ENCODE peak calls at places on chromosomes 6 and 20, in six cellular contexts. Y is heart right ventricle; X is tibial nerve; S is tibial artery; A is heart left ventricle; E is effector memory CD4-positive, alpha-beta T cell. F is an unnamed sample. For H3K36me3, the result is how much of the 10 kb centered on the place peaks cover.

GRCh38 chr20:45972500-45973183 is 639 bp upstream of the ZNF335 start:
- DNase-seq in S (no peak), A (no peak), Y (no peak), E (no peak), X (no peak), F (no peak)

GRCh38 chr20:52035498-52035897 is 156.1 kb downstream of the ZFP64 start:
- DNase-seq in A (no peak), E (no peak), X (no peak), S (no peak), Y (no peak), F (no peak)

GRCh38 chr6:47168176-47168575 is 126.0 kb upstream of the ADGRF1 start:
- DNase-seq in S (peak), A (peak), E (no peak), Y (no peak), X (peak), F (peak)

GRCh38 chr6:33904050-33904827 is 100.4 kb upstream of the MLN start:
- DNase-seq in E (peak), Y (no peak), X (no peak), S (no peak), A (peak), F (no peak)

GRCh38 chr20:40335437-40335836 is 353.6 kb downstream of the MAFB start:
- DNase-seq in E (no peak), A (no peak), S (no peak), Y (no peak), X (no peak), F (no peak)

GRCh38 chr6:21560249-21560648 is 33.3 kb upstream of the SOX4 start:
- DNase-seq in X (no peak), A (no peak), Y (no peak), E (no peak), S (no peak), F (no peak)

GRCh38 chr6:15593798-15594197 is 69.0 kb downstream of the DTNBP1 start:
- DNase-seq in S (no peak), E (no peak), A (peak), Y (peak), X (peak), F (no peak)

GRCh38 chr6:37987008-37987407 is 167.5 kb downstream of the ZFAND3 start:
- DNase-seq in A (no peak), E (no peak), X (no peak), S (no peak), Y (no peak), F (no peak)

GRCh38 chr20:44739952-44740351 is 5.7 kb upstream of the KCNK15 start:
- DNase-seq in X (no peak), S (no peak), A (no peak), Y (no peak), E (no peak), F (no peak)

GRCh38 chr20:49285233-49285668 is 7.4 kb upstream of the ZNFX1 start:
- DNase-seq in A (no peak), X (no peak), S (no peak), E (no peak), Y (no peak), F (no peak)

GRCh38 chr20:49207071-49207470 is 12.1 kb upstream of the DDX27 start:
- DNase-seq in Y (no peak), X (no peak), A (no peak), E (no peak), S (no peak), F (no peak)

GRCh38 chr6:63904844-63905243 is 269.2 kb downstream of the PHF3 start:
- DNase-seq in Y (no peak), A (no peak), S (no peak), E (no peak), X (no peak), F (peak)

GRCh38 chr6:83474309-83474708 is 38.0 kb upstream of the PRSS35 start:
- DNase-seq in X (no peak), S (no peak), A (no peak), Y (peak), E (no peak), F (no peak)

GRCh38 chr20:419556-420168 is 11.6 kb downstream of the RBCK1 start:
- DNase-seq in S (peak), Y (no peak), E (no peak), A (no peak), X (no peak), F (no peak)

DNA sequence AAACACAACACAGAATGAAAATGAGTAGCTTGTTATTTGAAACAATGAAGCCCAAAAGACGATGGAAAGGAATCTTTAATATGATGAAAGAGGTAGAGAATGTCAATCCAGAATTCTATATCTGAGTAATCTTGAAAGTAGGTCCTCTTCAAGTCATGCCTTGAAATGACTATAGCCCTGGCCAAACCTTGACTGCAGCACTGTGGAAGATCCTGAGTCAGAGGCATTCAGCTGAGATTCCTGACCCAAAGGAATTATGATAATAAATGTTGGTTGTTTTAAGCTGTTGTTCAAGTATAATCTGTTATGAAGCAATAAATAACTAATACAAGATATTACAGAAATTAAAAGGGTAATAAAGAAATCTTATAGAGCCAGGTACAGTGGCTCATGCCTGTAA is 64.8 kb downstream of the IBTK start:
- DNase-seq in S (no peak), Y (no peak), E (no peak), A (no peak), X (no peak), F (no peak)
- H3K36me3 ChIP-seq in S (under half), Y (under half), E (under half), A (half or more), X (under half), F (under half)

DNA sequence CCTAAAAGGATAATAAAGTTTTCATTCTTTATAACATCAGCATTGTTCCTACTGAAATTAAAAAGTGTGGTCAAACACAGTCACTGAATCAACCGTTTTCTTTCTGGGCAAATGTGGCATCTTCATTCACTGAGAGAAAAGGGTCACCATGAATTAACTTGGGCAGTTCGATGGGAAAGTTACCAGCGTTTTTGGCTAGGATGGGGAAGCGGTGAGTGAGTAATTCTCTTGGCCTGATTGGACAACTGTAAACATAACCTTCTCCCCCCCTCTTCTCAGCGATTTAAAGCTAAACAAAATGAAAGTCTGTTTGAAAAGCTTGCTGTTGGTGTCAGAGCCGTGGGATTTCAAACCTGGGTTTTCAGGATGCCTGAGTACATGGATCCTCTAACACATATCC is 181.9 kb downstream of the SASH1 start:
- DNase-seq in A (no peak), S (no peak), X (no peak), E (no peak), Y (no peak), F (no peak)
- H3K4me3 ChIP-seq in A (no peak), S (peak), X (no peak), E (no peak), Y (no peak), F (peak)

GRCh38 chr6:167109661-167110060 is 13.2 kb upstream of the CCR6 start:
- DNase-seq in Y (no peak), A (no peak), E (no peak), X (no peak), S (no peak), F (no peak)
- H3K36me3 ChIP-seq in Y (under half), A (under half), E (under half), X (under half), S (under half), F (under half)

GRCh38 chr6:84581494-84582259 is 182.7 kb downstream of the TBX18 start:
- DNase-seq in Y (no peak), E (no peak), S (no peak), X (no peak), A (no peak), F (peak)

GRCh38 chr6:84588697-84589080 is 175.7 kb downstream of the TBX18 start:
- DNase-seq in E (no peak), X (no peak), S (no peak), Y (no peak), A (no peak), F (no peak)

GRCh38 chr6:84582997-84583396 is 181.4 kb downstream of the TBX18 start:
- DNase-seq in Y (no peak), S (no peak), E (no peak), A (no peak), X (no peak), F (no peak)

GRCh38 chr6:84579404-84579803 is 185.0 kb downstream of the TBX18 start:
- DNase-seq in A (no peak), E (no peak), Y (no peak), S (no peak), X (no peak), F (no peak)

DNA sequence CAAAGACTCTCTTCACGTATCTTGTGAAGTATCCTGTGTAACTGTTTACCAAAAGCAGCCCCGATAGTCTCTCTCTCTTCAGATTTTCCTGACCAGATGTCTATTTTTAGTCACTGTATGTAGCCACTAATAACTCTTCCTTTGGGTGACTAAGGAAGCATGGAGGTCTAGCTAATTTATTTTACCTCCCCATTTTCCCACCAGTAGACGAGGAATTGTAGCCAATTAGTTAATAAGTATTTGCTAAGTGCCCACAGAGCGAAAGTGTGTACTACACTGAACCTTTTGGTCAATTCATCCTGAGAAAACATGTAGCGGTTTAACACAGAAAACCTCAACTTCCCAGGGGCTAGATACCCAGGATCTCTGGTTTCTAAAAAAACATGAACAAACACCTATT is 180.6 kb downstream of the TBX18 start:
- DNase-seq in A (no peak), S (no peak), E (no peak), Y (no peak), X (no peak), F (no peak)
- H3K4me3 ChIP-seq in A (no peak), S (no peak), E (no peak), Y (no peak), X (no peak), F (no peak)

GRCh38 chr20:4507288-4507719 is 214.4 kb upstream of the PRND start:
- DNase-seq in Y (no peak), A (no peak), E (no peak), X (no peak), S (no peak), F (peak)

GRCh38 chr20:4508773-4509172 is 212.9 kb upstream of the PRND start:
- DNase-seq in S (no peak), A (no peak), E (no peak), X (no peak), Y (no peak), F (no peak)

GRCh38 chr20:4512891-4513550 is 208.7 kb upstream of the PRND start:
- DNase-seq in X (no peak), S (no peak), Y (no peak), E (no peak), A (no peak), F (peak)

GRCh38 chr20:4511776-4512175 is 209.9 kb upstream of the PRND start:
- DNase-seq in E (no peak), X (no peak), A (no peak), S (no peak), Y (no peak), F (no peak)

GRCh38 chr20:4509825-4510522 is 211.7 kb upstream of the PRND start:
- DNase-seq in S (no peak), E (no peak), X (no peak), A (no peak), Y (no peak), F (no peak)
- H3K36me3 ChIP-seq in S (under half), E (under half), X (under half), A (under half), Y (under half), F (under half)

DNA sequence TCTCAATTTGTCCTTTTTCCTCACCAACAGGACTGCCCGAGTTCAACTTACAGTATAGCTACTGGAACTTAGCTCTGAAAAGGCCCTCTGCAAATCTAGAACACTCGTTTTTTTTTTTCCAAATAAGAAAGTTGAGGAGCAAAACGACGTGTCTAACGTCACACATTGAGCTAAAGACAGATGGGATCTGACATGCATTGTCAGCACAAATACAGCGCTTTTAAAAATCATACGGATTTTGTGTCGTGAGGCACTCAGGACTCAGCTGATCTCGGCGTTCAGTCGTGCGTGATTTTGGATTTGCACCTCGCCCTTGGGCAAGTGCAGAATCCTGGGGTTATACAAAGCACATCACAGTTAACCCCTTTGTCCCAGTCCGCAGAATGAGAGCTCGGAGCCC is 94.7 kb upstream of the ZNF322 start:
- DNase-seq in A (no peak), Y (no peak), S (no peak), X (no peak), E (no peak), F (no peak)
- H3K4me3 ChIP-seq in A (no peak), Y (no peak), S (no peak), X (no peak), E (no peak), F (no peak)

GRCh38 chr20:48203252-48203651 is 418.0 kb upstream of the SULF2 start:
- DNase-seq in Y (no peak), A (no peak), E (no peak), X (no peak), S (no peak), F (no peak)
- H3K36me3 ChIP-seq in Y (under half), A (under half), E (under half), X (under half), S (under half), F (under half)

DNA sequence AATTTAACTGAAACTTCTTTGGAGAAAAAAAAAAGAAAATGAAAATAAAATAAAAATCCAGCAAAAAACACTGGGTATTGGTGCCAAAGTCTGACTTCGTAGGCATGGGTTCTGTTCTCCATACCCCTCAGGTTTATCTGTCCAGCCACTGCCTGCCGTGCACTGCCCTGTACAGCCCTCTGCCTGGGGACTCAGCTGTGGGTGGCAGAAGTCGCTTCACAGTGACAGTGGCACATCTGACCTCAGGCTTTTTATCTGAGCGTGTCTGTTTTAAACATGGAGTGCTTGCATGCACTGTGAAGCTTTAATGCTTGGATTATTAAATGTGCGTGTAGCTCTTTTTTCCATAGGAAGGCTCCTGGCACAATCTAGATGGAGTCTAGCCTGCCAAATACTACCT is 375.4 kb downstream of the UTRN start:
- DNase-seq in X (no peak), E (no peak), A (no peak), S (no peak), Y (no peak), F (no peak)
- H3K4me3 ChIP-seq in X (no peak), E (no peak), A (no peak), S (no peak), Y (no peak), F (no peak)

GRCh38 chr20:3924304-3925112 is 35.3 kb downstream of the PANK2 start:
- DNase-seq in S (no peak), A (peak), X (no peak), E (no peak), Y (no peak), F (no peak)
- H3K36me3 ChIP-seq in S (half or more), A (half or more), X (under half), E (under half), Y (under half), F (under half)